ENCODE peak calls at places on chromosomes 5 and 9, in eight cellular contexts. J is upper lobe of right lung; T is Peyer's patch; H is fibroblast of lung; Q is cardiac muscle cell; Z is CD8-positive, alpha-beta T cell; M is pancreas; I is mammary epithelial cell. X is an unnamed sample.

GRCh38 chr9:86521936-86522335 is 167.7 kb upstream of the TUT7 start:
- DNase-seq in J (no peak), T (no peak), H (peak; percentile 61), Q (peak; percentile 12), Z (no peak), M (no peak), I (no peak), X (no peak)

GRCh38 chr5:22504411-22504810 is 348.7 kb downstream of the CDH12 start:
- DNase-seq in J (no peak), T (no peak), H (no peak), Q (no peak), Z (no peak), M (no peak), I (no peak), X (no peak)

GRCh38 chr9:113875917-113876805 is at the start of gene ZNF618:
- DNase-seq in J (peak; percentile 68), T (peak; percentile 53), H (peak; percentile 29), Q (peak; percentile 54), Z (no peak), M (peak; percentile 43), I (no peak), X (peak; percentile 38)

GRCh38 chr5:124824637-124825158 is 78.3 kb upstream of the ZNF608 start:
- DNase-seq in J (no peak), T (no peak), H (peak; percentile 92), Q (peak; percentile 91), Z (no peak), M (no peak), I (peak; percentile 83), X (no peak)

GRCh38 chr5:132907161-132907560 is 33.7 kb downstream of the LEAP2 start:
- DNase-seq in J (no peak), T (no peak), H (no peak), Q (no peak), Z (no peak), M (no peak), I (no peak), X (no peak)

GRCh38 chr5:177094224-177095087 is 7.7 kb downstream of the FGFR4 start:
- DNase-seq in J (peak; percentile 78), T (peak; percentile 78), H (peak; percentile 98), Q (peak; percentile 95), Z (no peak), M (peak; percentile 76), I (no peak), X (peak; percentile 75)

GRCh38 chr5:80153586-80154126 is 102.2 kb downstream of the SERINC5 start:
- DNase-seq in J (no peak), T (no peak), H (no peak), Q (no peak), Z (peak; percentile 35), M (no peak), I (peak; percentile 48), X (peak; percentile 53)

GRCh38 chr5:111673896-111674626 is 82.9 kb downstream of the NREP start:
- DNase-seq in J (no peak), T (no peak), H (no peak), Q (no peak), Z (no peak), M (no peak), I (no peak), X (no peak)

GRCh38 chr9:92986175-92987110 is 39.1 kb downstream of the FGD3 start:
- DNase-seq in J (peak; percentile 53), T (peak; percentile 76), H (peak; percentile 6), Q (peak; percentile 13), Z (peak; percentile 63), M (no peak), I (no peak), X (peak; percentile 51)

DNA sequence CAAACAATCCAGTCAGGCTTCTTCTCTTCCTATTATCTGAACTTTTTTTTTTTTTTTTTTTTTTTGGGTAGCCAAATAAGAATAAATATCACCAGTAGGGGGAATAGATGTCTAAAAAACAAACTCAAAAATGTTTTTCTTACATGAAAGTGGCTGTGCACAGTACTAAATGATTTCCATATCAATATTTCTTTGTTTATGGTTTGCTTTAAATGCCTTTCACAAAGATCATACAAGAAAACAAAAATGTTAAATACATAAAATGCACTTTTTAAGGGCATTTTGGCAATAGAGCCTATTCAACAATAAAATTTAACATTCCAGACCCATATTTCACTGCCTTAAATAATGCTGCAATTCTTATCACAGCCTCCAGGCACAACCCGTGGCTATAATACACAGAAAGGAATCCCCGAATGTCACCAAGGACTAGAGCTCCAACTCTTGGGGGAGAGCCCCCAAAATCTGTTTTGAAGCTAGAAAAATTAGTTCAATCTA is 91.1 kb upstream of the TBCA start:
- DNase-seq in J (no peak), T (no peak), H (peak; percentile 54), Q (peak; percentile 40), Z (no peak), M (no peak), I (no peak), X (no peak)
- TF ChIP-seq CTCF in J (peak; percentile 27), T (no peak), H (peak; percentile 44), Q (peak; percentile 39), Z (peak; percentile 27), M (no peak), I (peak; percentile 17), X (no peak)

GRCh38 chr9:89999176-89999533 is 394.3 kb downstream of the GADD45G start:
- DNase-seq in J (peak; percentile 88), T (peak; percentile 66), H (no peak), Q (no peak), Z (peak; percentile 12), M (peak; percentile 86), I (peak; percentile 66), X (peak; percentile 78)

GRCh38 chr9:90001756-90002155 is 396.9 kb downstream of the GADD45G start:
- DNase-seq in J (no peak), T (no peak), H (no peak), Q (no peak), Z (no peak), M (no peak), I (no peak), X (no peak)

GRCh38 chr9:90000925-90001324 is 396.1 kb downstream of the GADD45G start:
- DNase-seq in J (no peak), T (no peak), H (peak; percentile 5), Q (no peak), Z (no peak), M (no peak), I (no peak), X (no peak)

GRCh38 chr9:90002299-90003045 is 397.7 kb downstream of the GADD45G start:
- DNase-seq in J (no peak), T (no peak), H (no peak), Q (no peak), Z (no peak), M (no peak), I (no peak), X (no peak)

DNA sequence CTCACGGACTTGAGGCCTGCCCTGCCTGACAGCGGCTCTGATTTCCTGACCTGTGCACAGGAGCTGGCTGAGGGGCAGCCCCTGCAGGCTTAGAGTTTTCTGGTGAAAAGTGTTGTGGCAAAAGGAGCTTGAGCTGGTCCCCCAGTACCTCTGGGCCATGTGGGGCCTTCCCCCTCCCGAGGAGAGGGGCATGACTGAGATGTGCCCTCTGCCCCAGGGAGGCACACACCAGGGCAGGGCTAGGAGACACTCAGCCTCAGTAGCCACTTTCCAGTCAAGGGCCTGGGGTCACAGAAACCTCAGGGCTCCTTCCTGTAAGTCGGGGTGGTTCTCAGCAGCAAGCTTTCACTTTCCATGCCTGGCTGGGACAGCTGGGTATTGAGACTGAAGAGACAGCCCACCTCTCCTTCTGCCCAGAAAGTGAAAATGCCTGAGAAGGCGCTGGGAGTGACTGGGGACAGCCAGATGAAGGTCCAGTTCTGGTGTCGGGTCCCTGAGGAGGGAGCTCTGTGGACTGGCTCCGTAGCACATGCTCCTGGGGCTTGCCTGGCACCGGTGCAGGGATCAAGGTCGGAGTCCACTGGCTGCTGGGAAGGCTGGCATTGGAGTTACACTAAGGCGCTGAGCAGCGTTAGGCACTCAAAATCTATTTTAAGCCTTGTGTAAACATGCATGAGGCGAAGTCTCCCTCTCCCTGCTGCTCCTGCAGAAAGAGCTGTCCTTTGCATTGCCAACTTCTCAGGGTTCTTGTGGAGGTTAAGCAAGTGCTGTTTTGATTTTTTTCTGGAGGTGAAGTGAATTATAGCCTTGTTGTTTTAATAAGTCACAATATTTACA is 394.9 kb downstream of the GADD45G start:
- DNase-seq in J (peak; percentile 84), T (peak; percentile 90), H (peak; percentile 75), Q (peak; percentile 44), Z (peak; percentile 34), M (peak; percentile 85), I (no peak), X (peak; percentile 88)
- H3K4me3 ChIP-seq in J (peak overlapping the region; percentile 25), T (peak overlapping the region; percentile 18), H (peak overlapping the region; percentile 36), Q (no peak overlapping the region), Z (peak overlapping the region; percentile 31), M (no peak overlapping the region), I (no peak overlapping the region), X (no peak overlapping the region)

DNA sequence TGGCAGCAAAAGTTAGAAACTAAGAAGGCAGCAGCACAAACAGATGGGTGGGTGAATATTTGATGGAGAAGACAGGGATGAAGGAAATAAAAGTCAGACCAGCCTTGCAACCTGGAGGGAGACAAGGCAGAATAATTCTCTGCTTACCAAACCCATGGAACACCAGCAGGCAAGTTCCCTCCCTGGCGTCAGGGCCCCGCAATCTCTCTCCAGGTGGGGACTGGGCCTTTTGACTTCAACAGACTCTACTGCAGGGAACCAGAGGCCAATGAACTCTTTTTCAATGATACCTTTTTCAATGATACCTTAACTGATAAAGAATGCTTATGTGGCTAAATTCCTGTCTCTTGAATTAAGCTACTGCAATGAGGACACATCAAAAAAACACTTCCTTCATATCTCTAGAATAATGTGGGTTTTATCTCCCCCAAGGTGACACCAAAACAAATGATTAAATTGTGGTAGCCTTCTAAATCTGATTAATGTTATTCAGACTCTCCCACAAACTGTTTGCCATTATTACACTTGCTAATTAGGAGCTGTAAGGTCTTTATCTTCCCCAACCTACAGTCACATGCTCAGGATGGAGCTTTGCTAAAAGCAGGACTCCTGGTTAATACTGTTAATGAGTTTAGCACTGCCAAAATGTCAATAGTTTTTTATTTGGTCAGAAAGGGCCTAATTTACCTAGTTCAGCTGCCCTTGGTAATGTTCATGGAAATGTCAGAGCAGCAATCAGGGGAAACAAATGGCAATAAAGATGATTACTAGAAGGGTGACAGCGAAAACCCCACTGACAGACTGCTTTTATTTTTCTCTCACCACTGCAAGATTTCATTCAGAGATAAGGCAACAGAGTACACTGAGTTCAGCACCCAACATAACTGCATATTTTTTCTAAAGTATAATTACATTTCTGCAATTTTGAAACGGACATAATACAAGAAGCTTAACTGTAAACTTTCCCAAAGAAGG is 165.5 kb downstream of the TSSK1B start:
- DNase-seq in J (no peak), T (no peak), H (no peak), Q (no peak), Z (no peak), M (no peak), I (no peak), X (no peak)
- H3K4me1 ChIP-seq in J (peaks cover 6% of the 10 kb centered on the region), T (no peaks in the 10 kb centered on the region), H (no peaks in the 10 kb centered on the region), Q (peaks cover 21% of the 10 kb centered on the region), Z (peaks cover 13% of the 10 kb centered on the region), M (no peaks in the 10 kb centered on the region), I (peaks cover 71% of the 10 kb centered on the region), X (no peaks in the 10 kb centered on the region)

DNA sequence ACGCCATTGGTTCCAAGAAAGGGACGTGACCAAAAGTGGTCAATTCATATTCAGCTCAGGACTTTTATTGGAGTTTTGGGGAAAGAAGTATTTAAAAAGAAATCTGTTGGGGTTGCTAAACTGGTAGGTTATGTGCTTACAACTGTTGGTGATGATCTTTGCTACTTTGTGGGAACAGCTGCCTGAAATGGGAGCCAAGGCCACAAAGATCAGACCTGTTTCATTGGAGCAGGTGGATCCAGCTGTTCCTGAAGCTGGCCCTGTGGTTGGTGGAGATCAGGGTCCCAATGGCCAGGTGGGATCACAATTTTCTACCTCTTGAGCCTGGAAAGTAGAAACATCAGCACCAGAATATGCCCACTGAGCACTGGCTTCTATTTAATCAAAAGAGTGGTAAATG is 144.5 kb downstream of the PSAT1 start:
- DNase-seq in J (no peak), T (no peak), H (no peak), Q (no peak), Z (no peak), M (no peak), I (no peak), X (no peak)
- TF ChIP-seq CTCF in J (no peak), T (no peak), H (no peak), Q (no peak), Z (no peak), M (no peak), I (no peak), X (no peak)